ENCODE peak calls at places on chromosomes 7 and 10, in nine cellular contexts. One of them, this sample, is unnamed.

GRCh38 chr7:16889851-16890443 is 8.2 kb upstream of the AGR3 start:
- DNase-seq in H4: peak; percentile 51
- DNase-seq in stimulated activated CD4-positive, alpha-beta T cell treated with anti-CD3 and anti-CD28 coated beads, Interleukin-12 subunit alpha, Interleukin-12 subunit beta, amount 100 ng/mL, for 24 hours: no peak
- DNase-seq in left kidney: no peak
- DNase-seq in stimulated activated CD8-positive, alpha-beta memory T cell treated with anti-CD3 and anti-CD28 coated beads, Interleukin-4, amount 100 ng/mL, for 1 hour: no peak
- DNase-seq in NCI-H526: no peak
- DNase-seq in C1 segment of cervical spinal cord: no peak
- DNase-seq in Peyer's patch: no peak
- DNase-seq in right atrium auricular region: no peak
- DNase-seq in this sample: no peak

GRCh38 chr10:121734517-121735137 is 136.4 kb upstream of the FGFR2 start:
- DNase-seq in H4: no peak
- DNase-seq in stimulated activated CD4-positive, alpha-beta T cell treated with anti-CD3 and anti-CD28 coated beads, Interleukin-12 subunit alpha, Interleukin-12 subunit beta, amount 100 ng/mL, for 24 hours: no peak
- DNase-seq in left kidney: peak; percentile 45
- DNase-seq in stimulated activated CD8-positive, alpha-beta memory T cell treated with anti-CD3 and anti-CD28 coated beads, Interleukin-4, amount 100 ng/mL, for 1 hour: no peak
- DNase-seq in NCI-H526: no peak
- DNase-seq in C1 segment of cervical spinal cord: no peak
- DNase-seq in Peyer's patch: no peak
- DNase-seq in right atrium auricular region: no peak
- DNase-seq in this sample: no peak

GRCh38 chr10:70302292-70302691 is 18.5 kb upstream of the NPFFR1 start:
- DNase-seq in H4: no peak
- DNase-seq in stimulated activated CD4-positive, alpha-beta T cell treated with anti-CD3 and anti-CD28 coated beads, Interleukin-12 subunit alpha, Interleukin-12 subunit beta, amount 100 ng/mL, for 24 hours: no peak
- DNase-seq in left kidney: no peak
- DNase-seq in stimulated activated CD8-positive, alpha-beta memory T cell treated with anti-CD3 and anti-CD28 coated beads, Interleukin-4, amount 100 ng/mL, for 1 hour: no peak
- DNase-seq in NCI-H526: no peak
- DNase-seq in C1 segment of cervical spinal cord: no peak
- DNase-seq in Peyer's patch: no peak
- DNase-seq in right atrium auricular region: no peak
- DNase-seq in this sample: no peak

GRCh38 chr10:113058175-113058961 is 108.3 kb downstream of the TCF7L2 start:
- DNase-seq in H4: peak; percentile 75
- DNase-seq in stimulated activated CD4-positive, alpha-beta T cell treated with anti-CD3 and anti-CD28 coated beads, Interleukin-12 subunit alpha, Interleukin-12 subunit beta, amount 100 ng/mL, for 24 hours: no peak
- DNase-seq in left kidney: peak; percentile 76
- DNase-seq in stimulated activated CD8-positive, alpha-beta memory T cell treated with anti-CD3 and anti-CD28 coated beads, Interleukin-4, amount 100 ng/mL, for 1 hour: no peak
- DNase-seq in NCI-H526: no peak
- DNase-seq in C1 segment of cervical spinal cord: no peak
- DNase-seq in Peyer's patch: no peak
- DNase-seq in right atrium auricular region: no peak
- DNase-seq in this sample: no peak

GRCh38 chr7:128217972-128218652 is 23.0 kb upstream of the LEP start:
- DNase-seq in H4: no peak
- DNase-seq in stimulated activated CD4-positive, alpha-beta T cell treated with anti-CD3 and anti-CD28 coated beads, Interleukin-12 subunit alpha, Interleukin-12 subunit beta, amount 100 ng/mL, for 24 hours: no peak
- DNase-seq in left kidney: no peak
- DNase-seq in stimulated activated CD8-positive, alpha-beta memory T cell treated with anti-CD3 and anti-CD28 coated beads, Interleukin-4, amount 100 ng/mL, for 1 hour: no peak
- DNase-seq in NCI-H526: peak; percentile 8
- DNase-seq in C1 segment of cervical spinal cord: no peak
- DNase-seq in Peyer's patch: no peak
- DNase-seq in right atrium auricular region: no peak
- DNase-seq in this sample: no peak

GRCh38 chr7:19939746-19940145 is 166.3 kb upstream of the TMEM196 start:
- DNase-seq in H4: no peak
- DNase-seq in stimulated activated CD4-positive, alpha-beta T cell treated with anti-CD3 and anti-CD28 coated beads, Interleukin-12 subunit alpha, Interleukin-12 subunit beta, amount 100 ng/mL, for 24 hours: no peak
- DNase-seq in left kidney: no peak
- DNase-seq in stimulated activated CD8-positive, alpha-beta memory T cell treated with anti-CD3 and anti-CD28 coated beads, Interleukin-4, amount 100 ng/mL, for 1 hour: no peak
- DNase-seq in NCI-H526: no peak
- DNase-seq in C1 segment of cervical spinal cord: no peak
- DNase-seq in Peyer's patch: no peak
- DNase-seq in right atrium auricular region: no peak
- DNase-seq in this sample: no peak

GRCh38 chr10:93384006-93384405 is 98.1 kb downstream of the MYOF start:
- DNase-seq in H4: peak; percentile 87
- DNase-seq in stimulated activated CD4-positive, alpha-beta T cell treated with anti-CD3 and anti-CD28 coated beads, Interleukin-12 subunit alpha, Interleukin-12 subunit beta, amount 100 ng/mL, for 24 hours: no peak
- DNase-seq in left kidney: no peak
- DNase-seq in stimulated activated CD8-positive, alpha-beta memory T cell treated with anti-CD3 and anti-CD28 coated beads, Interleukin-4, amount 100 ng/mL, for 1 hour: no peak
- DNase-seq in NCI-H526: no peak
- DNase-seq in C1 segment of cervical spinal cord: no peak
- DNase-seq in Peyer's patch: no peak
- DNase-seq in right atrium auricular region: no peak
- DNase-seq in this sample: no peak

GRCh38 chr7:2470204-2471021 is 5.8 kb downstream of the GRIFIN start:
- DNase-seq in H4: no peak
- DNase-seq in stimulated activated CD4-positive, alpha-beta T cell treated with anti-CD3 and anti-CD28 coated beads, Interleukin-12 subunit alpha, Interleukin-12 subunit beta, amount 100 ng/mL, for 24 hours: no peak
- DNase-seq in left kidney: no peak
- DNase-seq in stimulated activated CD8-positive, alpha-beta memory T cell treated with anti-CD3 and anti-CD28 coated beads, Interleukin-4, amount 100 ng/mL, for 1 hour: no peak
- DNase-seq in NCI-H526: no peak
- DNase-seq in C1 segment of cervical spinal cord: no peak
- DNase-seq in Peyer's patch: no peak
- DNase-seq in right atrium auricular region: no peak
- DNase-seq in this sample: no peak

GRCh38 chr7:75644599-75644998 is 94.1 kb downstream of the HIP1 start:
- DNase-seq in H4: no peak
- DNase-seq in stimulated activated CD4-positive, alpha-beta T cell treated with anti-CD3 and anti-CD28 coated beads, Interleukin-12 subunit alpha, Interleukin-12 subunit beta, amount 100 ng/mL, for 24 hours: no peak
- DNase-seq in left kidney: peak; percentile 38
- DNase-seq in stimulated activated CD8-positive, alpha-beta memory T cell treated with anti-CD3 and anti-CD28 coated beads, Interleukin-4, amount 100 ng/mL, for 1 hour: no peak
- DNase-seq in NCI-H526: no peak
- DNase-seq in C1 segment of cervical spinal cord: no peak
- DNase-seq in Peyer's patch: no peak
- DNase-seq in right atrium auricular region: no peak
- DNase-seq in this sample: no peak

GRCh38 chr10:89301721-89302445 is at the start of gene IFIT2:
- DNase-seq in H4: peak; percentile 57
- DNase-seq in stimulated activated CD4-positive, alpha-beta T cell treated with anti-CD3 and anti-CD28 coated beads, Interleukin-12 subunit alpha, Interleukin-12 subunit beta, amount 100 ng/mL, for 24 hours: no peak
- DNase-seq in left kidney: peak; percentile 59
- DNase-seq in stimulated activated CD8-positive, alpha-beta memory T cell treated with anti-CD3 and anti-CD28 coated beads, Interleukin-4, amount 100 ng/mL, for 1 hour: no peak
- DNase-seq in NCI-H526: peak; percentile 4
- DNase-seq in C1 segment of cervical spinal cord: peak; percentile 52
- DNase-seq in Peyer's patch: peak; percentile 71
- DNase-seq in right atrium auricular region: no peak
- DNase-seq in this sample: no peak

GRCh38 chr7:70374772-70375533 is 757.0 kb upstream of the GALNT17 start:
- DNase-seq in H4: no peak
- DNase-seq in stimulated activated CD4-positive, alpha-beta T cell treated with anti-CD3 and anti-CD28 coated beads, Interleukin-12 subunit alpha, Interleukin-12 subunit beta, amount 100 ng/mL, for 24 hours: no peak
- DNase-seq in left kidney: no peak
- DNase-seq in stimulated activated CD8-positive, alpha-beta memory T cell treated with anti-CD3 and anti-CD28 coated beads, Interleukin-4, amount 100 ng/mL, for 1 hour: no peak
- DNase-seq in NCI-H526: no peak
- DNase-seq in C1 segment of cervical spinal cord: no peak
- DNase-seq in Peyer's patch: no peak
- DNase-seq in right atrium auricular region: no peak
- DNase-seq in this sample: no peak

GRCh38 chr7:5690931-5691461 is 90.5 kb downstream of the RNF216 start:
- DNase-seq in H4: no peak
- DNase-seq in stimulated activated CD4-positive, alpha-beta T cell treated with anti-CD3 and anti-CD28 coated beads, Interleukin-12 subunit alpha, Interleukin-12 subunit beta, amount 100 ng/mL, for 24 hours: no peak
- DNase-seq in left kidney: peak; percentile 51
- DNase-seq in stimulated activated CD8-positive, alpha-beta memory T cell treated with anti-CD3 and anti-CD28 coated beads, Interleukin-4, amount 100 ng/mL, for 1 hour: no peak
- DNase-seq in NCI-H526: no peak
- DNase-seq in C1 segment of cervical spinal cord: peak; percentile 47
- DNase-seq in Peyer's patch: no peak
- DNase-seq in right atrium auricular region: no peak
- DNase-seq in this sample: no peak

GRCh38 chr7:50653116-50653854 is 88.1 kb upstream of the DDC start:
- DNase-seq in H4: no peak
- DNase-seq in stimulated activated CD4-positive, alpha-beta T cell treated with anti-CD3 and anti-CD28 coated beads, Interleukin-12 subunit alpha, Interleukin-12 subunit beta, amount 100 ng/mL, for 24 hours: no peak
- DNase-seq in left kidney: no peak
- DNase-seq in stimulated activated CD8-positive, alpha-beta memory T cell treated with anti-CD3 and anti-CD28 coated beads, Interleukin-4, amount 100 ng/mL, for 1 hour: no peak
- DNase-seq in NCI-H526: no peak
- DNase-seq in C1 segment of cervical spinal cord: no peak
- DNase-seq in Peyer's patch: peak; percentile 67
- DNase-seq in right atrium auricular region: peak; percentile 89
- DNase-seq in this sample: no peak

GRCh38 chr7:46566375-46566774 is 645.3 kb upstream of the IGFBP3 start:
- DNase-seq in H4: no peak
- DNase-seq in stimulated activated CD4-positive, alpha-beta T cell treated with anti-CD3 and anti-CD28 coated beads, Interleukin-12 subunit alpha, Interleukin-12 subunit beta, amount 100 ng/mL, for 24 hours: no peak
- DNase-seq in left kidney: no peak
- DNase-seq in stimulated activated CD8-positive, alpha-beta memory T cell treated with anti-CD3 and anti-CD28 coated beads, Interleukin-4, amount 100 ng/mL, for 1 hour: no peak
- DNase-seq in NCI-H526: no peak
- DNase-seq in C1 segment of cervical spinal cord: no peak
- DNase-seq in Peyer's patch: no peak
- DNase-seq in right atrium auricular region: no peak
- DNase-seq in this sample: no peak

GRCh38 chr7:76428868-76429805 is 4.4 kb downstream of the ZP3 start:
- DNase-seq in H4: peak; percentile 63
- DNase-seq in stimulated activated CD4-positive, alpha-beta T cell treated with anti-CD3 and anti-CD28 coated beads, Interleukin-12 subunit alpha, Interleukin-12 subunit beta, amount 100 ng/mL, for 24 hours: no peak
- DNase-seq in left kidney: peak; percentile 34
- DNase-seq in stimulated activated CD8-positive, alpha-beta memory T cell treated with anti-CD3 and anti-CD28 coated beads, Interleukin-4, amount 100 ng/mL, for 1 hour: no peak
- DNase-seq in NCI-H526: no peak
- DNase-seq in C1 segment of cervical spinal cord: no peak
- DNase-seq in Peyer's patch: no peak
- DNase-seq in right atrium auricular region: no peak
- DNase-seq in this sample: no peak

GRCh38 chr10:118723467-118723866 is 31.3 kb downstream of the CACUL1 start:
- DNase-seq in H4: no peak
- DNase-seq in stimulated activated CD4-positive, alpha-beta T cell treated with anti-CD3 and anti-CD28 coated beads, Interleukin-12 subunit alpha, Interleukin-12 subunit beta, amount 100 ng/mL, for 24 hours: no peak
- DNase-seq in left kidney: no peak
- DNase-seq in stimulated activated CD8-positive, alpha-beta memory T cell treated with anti-CD3 and anti-CD28 coated beads, Interleukin-4, amount 100 ng/mL, for 1 hour: no peak
- DNase-seq in NCI-H526: no peak
- DNase-seq in C1 segment of cervical spinal cord: no peak
- DNase-seq in Peyer's patch: no peak
- DNase-seq in right atrium auricular region: no peak
- DNase-seq in this sample: no peak

GRCh38 chr7:156994417-156994816 is 16.0 kb downstream of the MNX1 start:
- DNase-seq in H4: no peak
- DNase-seq in stimulated activated CD4-positive, alpha-beta T cell treated with anti-CD3 and anti-CD28 coated beads, Interleukin-12 subunit alpha, Interleukin-12 subunit beta, amount 100 ng/mL, for 24 hours: no peak
- DNase-seq in left kidney: no peak
- DNase-seq in stimulated activated CD8-positive, alpha-beta memory T cell treated with anti-CD3 and anti-CD28 coated beads, Interleukin-4, amount 100 ng/mL, for 1 hour: no peak
- DNase-seq in NCI-H526: no peak
- DNase-seq in C1 segment of cervical spinal cord: no peak
- DNase-seq in Peyer's patch: no peak
- DNase-seq in right atrium auricular region: no peak
- DNase-seq in this sample: no peak

GRCh38 chr10:47449102-47449978 is 34.6 kb downstream of the ANXA8 start:
- DNase-seq in H4: no peak
- DNase-seq in stimulated activated CD4-positive, alpha-beta T cell treated with anti-CD3 and anti-CD28 coated beads, Interleukin-12 subunit alpha, Interleukin-12 subunit beta, amount 100 ng/mL, for 24 hours: no peak
- DNase-seq in left kidney: no peak
- DNase-seq in stimulated activated CD8-positive, alpha-beta memory T cell treated with anti-CD3 and anti-CD28 coated beads, Interleukin-4, amount 100 ng/mL, for 1 hour: no peak
- DNase-seq in NCI-H526: no peak
- DNase-seq in C1 segment of cervical spinal cord: no peak
- DNase-seq in Peyer's patch: no peak
- DNase-seq in right atrium auricular region: no peak
- DNase-seq in this sample: no peak

GRCh38 chr10:61304751-61305150 is 148.4 kb downstream of the TMEM26 start:
- DNase-seq in H4: no peak
- DNase-seq in stimulated activated CD4-positive, alpha-beta T cell treated with anti-CD3 and anti-CD28 coated beads, Interleukin-12 subunit alpha, Interleukin-12 subunit beta, amount 100 ng/mL, for 24 hours: no peak
- DNase-seq in left kidney: no peak
- DNase-seq in stimulated activated CD8-positive, alpha-beta memory T cell treated with anti-CD3 and anti-CD28 coated beads, Interleukin-4, amount 100 ng/mL, for 1 hour: no peak
- DNase-seq in NCI-H526: no peak
- DNase-seq in C1 segment of cervical spinal cord: no peak
- DNase-seq in Peyer's patch: no peak
- DNase-seq in right atrium auricular region: no peak
- DNase-seq in this sample: no peak

GRCh38 chr10:99809931-99810615 is 27.6 kb downstream of the ABCC2 start:
- DNase-seq in H4: no peak
- DNase-seq in stimulated activated CD4-positive, alpha-beta T cell treated with anti-CD3 and anti-CD28 coated beads, Interleukin-12 subunit alpha, Interleukin-12 subunit beta, amount 100 ng/mL, for 24 hours: no peak
- DNase-seq in left kidney: no peak
- DNase-seq in stimulated activated CD8-positive, alpha-beta memory T cell treated with anti-CD3 and anti-CD28 coated beads, Interleukin-4, amount 100 ng/mL, for 1 hour: no peak
- DNase-seq in NCI-H526: no peak
- DNase-seq in C1 segment of cervical spinal cord: no peak
- DNase-seq in Peyer's patch: no peak
- DNase-seq in right atrium auricular region: no peak
- DNase-seq in this sample: no peak

GRCh38 chr10:103458720-103459119 is at the start of gene CALHM1:
- DNase-seq in H4: no peak
- DNase-seq in stimulated activated CD4-positive, alpha-beta T cell treated with anti-CD3 and anti-CD28 coated beads, Interleukin-12 subunit alpha, Interleukin-12 subunit beta, amount 100 ng/mL, for 24 hours: no peak
- DNase-seq in left kidney: peak; percentile 87
- DNase-seq in stimulated activated CD8-positive, alpha-beta memory T cell treated with anti-CD3 and anti-CD28 coated beads, Interleukin-4, amount 100 ng/mL, for 1 hour: no peak
- DNase-seq in NCI-H526: peak; percentile 46
- DNase-seq in C1 segment of cervical spinal cord: no peak
- DNase-seq in Peyer's patch: peak; percentile 64
- DNase-seq in right atrium auricular region: no peak
- DNase-seq in this sample: no peak